ENCODE peak calls at places on chromosomes 11 and 22, in ten cellular contexts. V, K, J, H, I, N, R, C, B and T are unnamed samples.

GRCh38 chr11:108559340-108559739 is 34.2 kb downstream of the EXPH5 start:
- DNase-seq in N (no peak), C (peak), H (no peak), V (no peak), B (no peak), R (no peak), I (no peak), J (no peak), K (no peak), T (no peak)

GRCh38 chr11:71210861-71211260 is 41.5 kb downstream of the SHANK2 start:
- DNase-seq in I (no peak), J (no peak), V (no peak), N (no peak), B (no peak), H (no peak), R (no peak), K (no peak), C (no peak), T (no peak)

GRCh38 chr11:13358871-13359270 is 81.3 kb downstream of the BMAL1 start:
- DNase-seq in J (no peak), K (no peak), B (no peak), N (no peak), I (no peak), H (no peak), V (no peak), R (no peak), C (no peak), T (no peak)

GRCh38 chr11:12149672-12150225 is 39.4 kb downstream of the MICAL2 start:
- DNase-seq in R (no peak), J (no peak), N (no peak), K (no peak), C (no peak), V (no peak), I (no peak), H (no peak), B (no peak), T (no peak)

GRCh38 chr11:45556851-45557707 is 108.3 kb downstream of the CHST1 start:
- DNase-seq in C (no peak), V (no peak), N (no peak), H (no peak), I (no peak), R (no peak), J (no peak), B (no peak), K (peak), T (no peak)

GRCh38 chr22:23000657-23001439 is 69.5 kb upstream of the GNAZ start:
- DNase-seq in J (no peak), B (no peak), C (no peak), H (no peak), R (no peak), I (no peak), N (no peak), V (no peak), K (no peak), T (no peak)

GRCh38 chr22:29369460-29369859 is 18.9 kb downstream of the AP1B1 start:
- DNase-seq in J (peak), B (no peak), V (no peak), N (no peak), I (no peak), R (peak), K (no peak), H (peak), C (peak), T (no peak)

GRCh38 chr11:71222318-71223080 is 29.9 kb downstream of the SHANK2 start:
- DNase-seq in B (no peak), J (peak), C (no peak), V (no peak), H (no peak), K (no peak), N (no peak), R (no peak), I (no peak), T (no peak)

GRCh38 chr11:75813622-75814039 is 1.4 kb upstream of the UVRAG start:
- DNase-seq in I (no peak), N (no peak), C (no peak), J (no peak), H (no peak), R (no peak), V (no peak), K (no peak), B (no peak), T (no peak)

GRCh38 chr11:3942160-3942955 is 86.9 kb downstream of the STIM1 start:
- DNase-seq in J (no peak), I (no peak), C (no peak), R (no peak), V (no peak), H (no peak), N (no peak), B (no peak), K (no peak), T (peak)

GRCh38 chr11:7667460-7667859 is 5.8 kb downstream of the CYB5R2 start:
- DNase-seq in K (no peak), I (no peak), V (peak), C (no peak), H (no peak), R (no peak), J (no peak), N (no peak), B (no peak), T (no peak)

GRCh38 chr22:20091690-20092476 is 11.8 kb downstream of the DGCR8 start:
- DNase-seq in K (no peak), N (no peak), J (no peak), R (no peak), I (no peak), V (no peak), C (no peak), H (no peak), B (no peak), T (no peak)

GRCh38 chr11:2393941-2394817 is 6.4 kb upstream of the TSSC4 start:
- DNase-seq in R (no peak), V (no peak), H (no peak), J (no peak), B (no peak), I (no peak), N (no peak), C (no peak), K (no peak), T (no peak)

GRCh38 chr22:19604711-19605268 is 80.6 kb upstream of the CLDN5 start:
- DNase-seq in R (no peak), B (no peak), C (no peak), K (no peak), H (no peak), J (no peak), V (no peak), N (no peak), I (peak), T (no peak)